ENCODE peak calls at places on chromosomes 12 and 14, in nine cellular contexts. S is A549, W is GM23338, L is HepG2, U is HL-60, F is HCT116, D is SK-N-SH, X is Panc1, J is GM12878. Q is an unnamed sample.

GRCh38 chr14:92615451-92615850 is 101.9 kb downstream of the RIN3 start:
- DNase-seq in S (no peak), W (no peak), L (no peak), U (no peak), F (no peak), D (no peak), X (no peak), J (peak), Q (no peak)

GRCh38 chr12:113071427-113072112 is 15.0 kb downstream of the DTX1 start:
- DNase-seq in S (no peak), W (no peak), L (peak), U (no peak), F (no peak), D (no peak), X (no peak), J (no peak), Q (no peak)

GRCh38 chr12:104668274-104668718 is 211.5 kb downstream of the CHST11 start:
- DNase-seq in S (no peak), W (no peak), L (no peak), U (no peak), F (no peak), D (peak), X (no peak), J (no peak), Q (peak)

GRCh38 chr12:96190403-96191170 is 3.6 kb upstream of the ELK3 start:
- DNase-seq in S (no peak), W (no peak), L (peak), U (no peak), F (no peak), D (no peak), X (no peak), J (no peak), Q (no peak)

GRCh38 chr12:6215932-6216494 is 15.8 kb downstream of the CD9 start:
- DNase-seq in S (peak), W (peak), L (no peak), U (no peak), F (peak), D (no peak), X (peak), J (no peak), Q (no peak)

GRCh38 chr12:11171953-11172675 is 1.1 kb downstream of the SMIM10L1 start:
- DNase-seq in S (peak), W (peak), L (peak), U (no peak), F (no peak), D (peak), X (no peak), J (no peak), Q (no peak)

GRCh38 chr12:1760566-1761382 is 59.6 kb upstream of the LRTM2 start:
- DNase-seq in S (peak), W (no peak), L (peak), U (no peak), F (peak), D (no peak), X (no peak), J (no peak), Q (no peak)

GRCh38 chr14:95533391-95533821 is 1.4 kb upstream of the GLRX5 start:
- DNase-seq in S (no peak), W (peak), L (peak), U (no peak), F (no peak), D (peak), X (no peak), J (no peak), Q (no peak)

GRCh38 chr12:116918464-116918863 is 7.7 kb downstream of the FBXW8 start:
- DNase-seq in S (no peak), W (peak), L (no peak), U (no peak), F (no peak), D (no peak), X (no peak), J (no peak), Q (no peak)

GRCh38 chr14:74852922-74853530 is 22.9 kb downstream of the PROX2 start:
- DNase-seq in S (no peak), W (no peak), L (no peak), U (no peak), F (no peak), D (no peak), X (no peak), J (no peak), Q (no peak)

DNA sequence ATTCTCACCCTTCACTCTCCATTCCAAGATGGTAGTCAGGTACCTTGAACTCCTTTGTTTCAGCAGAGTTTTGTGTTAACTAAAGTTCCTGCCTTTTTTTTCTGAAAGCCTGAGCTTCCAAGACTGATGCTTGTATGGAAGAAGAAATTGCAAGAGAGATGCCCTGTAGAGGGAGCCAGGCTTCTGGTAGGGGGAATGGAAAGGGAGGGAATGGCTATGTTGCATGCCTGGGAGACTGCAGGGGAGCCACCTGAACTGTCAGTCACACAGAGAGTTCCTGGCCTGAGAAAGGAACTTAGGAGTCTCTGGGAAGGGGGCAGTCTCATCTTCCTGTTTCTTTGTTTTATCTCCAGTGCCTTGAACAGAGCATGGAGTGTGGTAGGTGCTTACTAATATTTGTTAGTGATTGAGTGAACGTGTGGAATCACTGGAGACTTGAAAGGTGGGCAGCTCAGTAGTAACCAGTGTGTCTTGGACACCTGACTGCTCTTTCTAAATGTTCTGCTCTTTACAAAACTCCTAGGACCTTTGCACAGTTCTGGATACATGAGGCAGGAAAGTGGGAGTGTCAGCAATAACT is 132.2 kb downstream of the ANO4 start:
- DNase-seq in S (no peak), W (peak), L (peak), U (no peak), F (peak), D (no peak), X (no peak), J (no peak), Q (no peak)
- TF ChIP-seq REST in S (no peak), W (no peak), L (no peak), U (no peak), F (no peak), D (no peak), X (no peak), J (no peak), Q (no peak)

GRCh38 chr12:52740591-52740990 is 36.6 kb downstream of the KRT76 start:
- DNase-seq in S (no peak), W (no peak), L (no peak), U (no peak), F (no peak), D (peak), X (no peak), J (no peak), Q (no peak)
- H3K27ac ChIP-seq in S (no peak), W (no peak), L (no peak), U (no peak), F (no peak), D (no peak), X (no peak), J (no peak), Q (no peak)

GRCh38 chr12:26528943-26529342 is 304.1 kb downstream of the ITPR2 start:
- DNase-seq in S (no peak), W (no peak), L (no peak), U (no peak), F (no peak), D (no peak), X (no peak), J (no peak), Q (no peak)

GRCh38 chr12:26520869-26521268 is 312.1 kb downstream of the ITPR2 start:
- DNase-seq in S (no peak), W (no peak), L (no peak), U (no peak), F (no peak), D (no peak), X (no peak), J (no peak), Q (no peak)

GRCh38 chr12:26523708-26524150 is 309.3 kb downstream of the ITPR2 start:
- DNase-seq in S (no peak), W (no peak), L (no peak), U (peak), F (no peak), D (peak), X (no peak), J (no peak), Q (no peak)

GRCh38 chr12:26527702-26528101 is 305.3 kb downstream of the ITPR2 start:
- DNase-seq in S (no peak), W (no peak), L (no peak), U (no peak), F (no peak), D (no peak), X (no peak), J (no peak), Q (no peak)

GRCh38 chr12:26524862-26525465 is 308.0 kb downstream of the ITPR2 start:
- DNase-seq in S (no peak), W (peak), L (no peak), U (no peak), F (peak), D (no peak), X (peak), J (no peak), Q (peak)
- TF ChIP-seq REST in S (no peak), W (no peak), L (no peak), U (no peak), F (no peak), D (no peak), X (no peak), J (no peak), Q (no peak)

DNA sequence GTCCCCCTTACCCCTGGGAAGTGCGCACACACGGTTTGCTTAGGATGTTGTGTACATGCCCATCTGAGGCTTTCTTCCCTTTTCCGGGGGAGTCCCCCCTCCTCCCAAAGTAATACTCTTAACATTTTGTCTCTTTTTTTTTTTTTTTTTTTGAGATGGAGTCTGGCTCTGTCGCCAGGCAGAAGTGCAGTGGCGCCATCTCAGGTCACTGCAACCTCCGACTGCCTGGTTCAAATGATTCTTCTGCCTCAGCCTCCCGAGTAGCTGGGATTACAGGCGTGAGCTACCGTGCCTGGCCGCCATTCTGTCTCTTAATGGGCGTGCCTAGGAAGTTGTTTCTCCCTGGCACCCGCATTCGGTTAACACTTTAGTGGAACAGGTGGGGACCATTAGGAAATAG is 4.5 kb upstream of the GMFB start:
- DNase-seq in S (no peak), W (peak), L (no peak), U (no peak), F (no peak), D (peak), X (no peak), J (no peak), Q (no peak)
- H3K27ac ChIP-seq in S (no peak), W (peak), L (no peak), U (no peak), F (no peak), D (no peak), X (no peak), J (no peak), Q (no peak)

DNA sequence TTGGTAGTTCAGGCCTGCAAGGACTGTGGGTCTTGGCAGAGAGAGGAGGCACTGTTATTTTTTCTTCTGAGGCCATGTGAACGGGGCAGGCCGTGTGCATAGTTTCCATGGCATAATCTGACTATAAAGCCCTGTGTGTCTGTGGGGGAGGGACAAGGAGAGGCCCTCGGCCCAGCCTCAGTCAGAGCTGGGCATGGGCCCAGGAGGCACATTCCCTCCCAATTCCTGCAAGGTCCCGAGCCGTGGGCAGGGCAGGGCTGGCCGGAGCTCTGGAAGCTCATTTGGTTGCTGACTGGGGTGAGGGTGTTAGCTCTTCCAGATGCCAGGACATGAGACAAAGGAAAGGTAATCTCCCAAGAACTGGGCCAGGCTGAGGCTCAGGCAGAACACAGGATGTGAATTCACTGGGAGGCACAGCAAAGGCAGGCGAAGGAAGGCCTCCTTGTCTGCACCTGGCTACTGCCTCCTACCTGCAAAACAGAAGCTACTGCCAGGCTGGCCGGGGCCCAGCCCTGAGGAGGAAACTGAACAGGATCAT is 22.0 kb upstream of the PLEKHG3 start:
- DNase-seq in S (no peak), W (peak), L (no peak), U (no peak), F (no peak), D (no peak), X (no peak), J (no peak), Q (no peak)
- TF ChIP-seq REST in S (no peak), W (no peak), L (no peak), U (no peak), F (no peak), D (no peak), X (no peak), J (no peak), Q (no peak)

DNA sequence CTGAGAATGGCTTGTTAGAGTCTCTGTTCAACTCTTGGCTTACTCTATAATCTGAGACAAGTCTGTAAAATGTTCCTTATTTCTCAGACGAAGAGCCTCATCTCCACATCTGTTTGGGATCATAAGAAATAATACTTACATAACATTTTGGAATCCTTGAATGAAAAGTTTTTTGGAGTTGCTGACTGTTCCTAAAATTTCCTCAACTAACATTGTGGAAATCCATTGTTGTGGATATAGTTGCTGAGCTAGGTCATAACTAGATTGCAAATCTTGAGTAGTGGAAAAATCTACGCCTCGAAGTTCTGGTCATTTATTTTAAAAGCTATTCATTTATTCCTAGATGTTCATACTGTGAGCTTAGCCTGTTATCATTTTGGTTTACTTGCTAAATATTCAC is 402.9 kb downstream of the ZFP36L1 start:
- DNase-seq in S (no peak), W (no peak), L (no peak), U (no peak), F (no peak), D (no peak), X (no peak), J (no peak), Q (no peak)
- H3K27ac ChIP-seq in S (no peak), W (no peak), L (no peak), U (no peak), F (no peak), D (no peak), X (no peak), J (no peak), Q (no peak)

DNA sequence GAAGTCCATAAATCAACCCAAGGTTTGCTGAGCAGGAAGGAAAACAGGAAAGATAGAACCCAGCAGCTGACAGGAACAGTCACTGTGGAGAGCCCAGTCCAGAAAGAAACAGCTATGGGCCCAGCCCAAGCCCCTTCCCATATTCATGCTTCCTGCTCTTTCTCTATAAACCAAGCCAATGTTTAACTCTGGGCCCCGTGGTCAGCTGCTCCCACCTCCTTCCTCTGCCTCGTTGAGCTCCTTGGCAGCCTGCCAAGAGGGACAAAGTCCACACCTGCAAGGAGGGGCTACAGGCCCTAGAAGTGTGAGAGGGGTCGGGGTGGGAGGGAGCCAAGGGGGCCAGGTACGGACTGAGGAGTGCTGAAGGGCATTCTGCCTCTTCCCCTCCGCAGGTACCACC is 10.0 kb downstream of the SLC6A13 start:
- DNase-seq in S (no peak), W (no peak), L (peak), U (no peak), F (no peak), D (no peak), X (no peak), J (no peak), Q (no peak)
- TF ChIP-seq REST in S (no peak), W (no peak), L (no peak), U (no peak), F (no peak), D (no peak), X (no peak), J (no peak), Q (no peak)

GRCh38 chr14:103735439-103735814 is 19.8 kb downstream of the ZFYVE21 start:
- DNase-seq in S (no peak), W (no peak), L (no peak), U (no peak), F (no peak), D (no peak), X (no peak), J (no peak), Q (no peak)
- H3K27ac ChIP-seq in S (no peak), W (no peak), L (no peak), U (no peak), F (no peak), D (no peak), X (no peak), J (no peak), Q (no peak)

GRCh38 chr14:105146976-105147700 is 21.4 kb downstream of the JAG2 start:
- DNase-seq in S (no peak), W (no peak), L (no peak), U (no peak), F (no peak), D (no peak), X (no peak), J (no peak), Q (no peak)
- TF ChIP-seq REST in S (no peak), W (no peak), L (no peak), U (no peak), F (no peak), D (no peak), X (no peak), J (no peak), Q (no peak)